ENCODE peak calls at places on chromosomes 3 and 15, in nine cellular contexts. C is uterus; R is CD8-positive, alpha-beta T cell; Z is left ventricle myocardium inferior; B is psoas muscle; D is tibial artery; W is mammary epithelial cell; H is neural progenitor cell; J is PC-9. L is an unnamed sample.

GRCh38 chr15:72070817-72071447 is 47.0 kb downstream of the MYO9A start:
- DNase-seq in C (no peak), R (no peak), Z (no peak), B (no peak), D (no peak), W (no peak), H (no peak), J (no peak), L (no peak)

GRCh38 chr3:59809016-59809415 is 759.2 kb upstream of the CFAP20DC start:
- DNase-seq in C (no peak), R (no peak), Z (no peak), B (no peak), D (no peak), W (peak; percentile 8), H (no peak), J (peak; percentile 69), L (no peak)

GRCh38 chr3:5122741-5123706 is 932 bp downstream of the ARL8B start:
- DNase-seq in C (peak; percentile 31), R (no peak), Z (peak; percentile 19), B (peak; percentile 28), D (peak; percentile 70), W (peak; percentile 96), H (peak; percentile 82), J (peak; percentile 86), L (peak; percentile 18)

GRCh38 chr3:58776231-58776630 is 109.7 kb upstream of the FAM3D start:
- DNase-seq in C (no peak), R (no peak), Z (no peak), B (no peak), D (no peak), W (no peak), H (no peak), J (no peak), L (no peak)

GRCh38 chr3:5891721-5892120 is 704.2 kb downstream of the EDEM1 start:
- DNase-seq in C (no peak), R (no peak), Z (no peak), B (no peak), D (no peak), W (no peak), H (no peak), J (no peak), L (no peak)

GRCh38 chr15:60038111-60038521 is 34.0 kb downstream of the FOXB1 start:
- DNase-seq in C (no peak), R (no peak), Z (no peak), B (no peak), D (no peak), W (no peak), H (peak; percentile 27), J (peak; percentile 42), L (no peak)

GRCh38 chr15:94230886-94231727 is at the start of gene MCTP2:
- DNase-seq in C (peak; percentile 65), R (peak; percentile 79), Z (peak; percentile 69), B (peak; percentile 70), D (peak; percentile 73), W (peak; percentile 96), H (peak; percentile 85), J (peak; percentile 88), L (peak; percentile 34)

GRCh38 chr15:59274126-59274970 is 67.7 kb downstream of the LDHAL6B start:
- DNase-seq in C (no peak), R (no peak), Z (no peak), B (no peak), D (no peak), W (peak; percentile 79), H (no peak), J (peak; percentile 54), L (no peak)

GRCh38 chr15:89330119-89330518 is 4.5 kb downstream of the POLG start:
- DNase-seq in C (no peak), R (no peak), Z (no peak), B (no peak), D (peak; percentile 54), W (no peak), H (no peak), J (no peak), L (no peak)

GRCh38 chr3:94420941-94421340 is 358.1 kb downstream of the NSUN3 start:
- DNase-seq in C (no peak), R (no peak), Z (no peak), B (no peak), D (no peak), W (no peak), H (no peak), J (no peak), L (no peak)
- H3K27ac ChIP-seq in C (no peak overlapping the region), R (no peak overlapping the region), Z (no peak overlapping the region), B (no peak overlapping the region), D (no peak overlapping the region), W (no peak overlapping the region), H (no peak overlapping the region), J (no peak overlapping the region), L (no peak overlapping the region)

GRCh38 chr3:108414007-108414406 is 96.4 kb downstream of the MYH15 start:
- DNase-seq in C (no peak), R (no peak), Z (no peak), B (no peak), D (no peak), W (no peak), H (no peak), J (no peak), L (no peak)
- TF ChIP-seq CTCF in C (no peak), R (no peak), Z (no peak), B (no peak), D (no peak), W (no peak), H (no peak), J (no peak), L (no peak)

GRCh38 chr15:68558318-68559305 is 20.2 kb upstream of the CORO2B start:
- DNase-seq in C (peak; percentile 23), R (no peak), Z (no peak), B (no peak), D (no peak), W (peak; percentile 57), H (peak; percentile 51), J (peak; percentile 38), L (no peak)
- H3K4me3 ChIP-seq in C (peak overlapping the region; percentile 32), R (peak overlapping the region; percentile 66), Z (peak overlapping the region; percentile 67), B (peak overlapping the region; percentile 58), D (peak overlapping the region; percentile 56), W (no peak overlapping the region), H (peak overlapping the region; percentile 47), J (no peak overlapping the region), L (peak overlapping the region; percentile 58)

GRCh38 chr15:82172506-82172905 is 90.0 kb downstream of the EFL1 start:
- DNase-seq in C (no peak), R (no peak), Z (no peak), B (no peak), D (no peak), W (peak; percentile 28), H (no peak), J (peak; percentile 70), L (no peak)

GRCh38 chr15:82176528-82176927 is 86.0 kb downstream of the EFL1 start:
- DNase-seq in C (no peak), R (no peak), Z (no peak), B (no peak), D (no peak), W (no peak), H (no peak), J (no peak), L (no peak)

GRCh38 chr15:82177291-82178010 is 85.1 kb downstream of the EFL1 start:
- DNase-seq in C (no peak), R (no peak), Z (no peak), B (no peak), D (no peak), W (peak; percentile 62), H (no peak), J (no peak), L (no peak)

GRCh38 chr15:82174471-82174870 is 88.1 kb downstream of the EFL1 start:
- DNase-seq in C (no peak), R (no peak), Z (no peak), B (no peak), D (no peak), W (no peak), H (no peak), J (no peak), L (no peak)

GRCh38 chr15:82173108-82173507 is 89.4 kb downstream of the EFL1 start:
- DNase-seq in C (no peak), R (no peak), Z (no peak), B (no peak), D (no peak), W (no peak), H (no peak), J (no peak), L (no peak)
- H3K27ac ChIP-seq in C (no peak overlapping the region), R (no peak overlapping the region), Z (no peak overlapping the region), B (no peak overlapping the region), D (no peak overlapping the region), W (no peak overlapping the region), H (no peak overlapping the region), J (no peak overlapping the region), L (no peak overlapping the region)

GRCh38 chr3:187150599-187150998 is 11.3 kb upstream of the RPL39L start:
- DNase-seq in C (no peak), R (peak; percentile 55), Z (no peak), B (no peak), D (no peak), W (no peak), H (no peak), J (no peak), L (no peak)
- TF ChIP-seq CTCF in C (no peak), R (peak; percentile 39), Z (no peak), B (no peak), D (no peak), W (peak; percentile 4), H (peak; percentile 39), J (no peak), L (no peak)

GRCh38 chr3:125602752-125603649 is 7.7 kb upstream of the OSBPL11 start:
- DNase-seq in C (no peak), R (no peak), Z (no peak), B (no peak), D (no peak), W (peak; percentile 86), H (peak; percentile 33), J (peak; percentile 94), L (no peak)
- H3K4me3 ChIP-seq in C (peak overlapping the region; percentile 19), R (no peak overlapping the region), Z (no peak overlapping the region), B (no peak overlapping the region), D (peak overlapping the region; percentile 34), W (no peak overlapping the region), H (peak overlapping the region; percentile 0), J (peak overlapping the region; percentile 17), L (no peak overlapping the region)

DNA sequence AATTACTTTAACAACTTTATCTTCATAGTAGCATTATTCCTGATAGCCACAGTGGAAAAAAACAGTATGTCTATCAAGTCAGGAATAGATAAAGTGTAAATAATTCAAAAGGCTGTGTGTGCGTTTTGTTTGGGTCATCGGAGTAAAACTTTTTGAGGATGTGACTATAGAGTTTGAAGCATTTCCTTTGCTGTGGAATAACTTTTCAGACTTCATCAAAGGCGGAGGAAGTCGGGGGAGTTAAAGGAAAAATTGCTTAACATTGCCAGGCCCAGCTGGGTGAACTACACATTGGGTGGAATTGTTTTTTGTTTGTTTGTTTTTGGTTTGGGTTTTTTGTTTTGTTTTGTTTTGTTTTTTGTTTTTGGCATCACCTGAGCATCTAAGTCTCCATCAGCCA is 70.4 kb upstream of the CRTC3 start:
- DNase-seq in C (no peak), R (no peak), Z (no peak), B (no peak), D (no peak), W (no peak), H (no peak), J (no peak), L (peak; percentile 51)
- H3K27ac ChIP-seq in C (peak overlapping the region; percentile 93), R (no peak overlapping the region), Z (peak overlapping the region; percentile 60), B (peak overlapping the region; percentile 37), D (peak overlapping the region; percentile 51), W (no peak overlapping the region), H (no peak overlapping the region), J (no peak overlapping the region), L (no peak overlapping the region)